ENCODE peak calls at places on chromosome 2, in four cellular contexts. J, B, K and X are unnamed samples. For H3K27me3, the result is how much of the 10 kb centered on the place peaks cover.

GRCh38 chr2:217974389-217975005 is 28.3 kb downstream of the TNS1 start:
- DNase-seq in J (no peak), B (no peak), K (no peak), X (peak)

GRCh38 chr2:144194331-144195071 is 325.4 kb downstream of the ZEB2 start:
- DNase-seq in J (no peak), B (no peak), K (no peak), X (no peak)

GRCh38 chr2:133718688-133719201 is 150.5 kb upstream of the NCKAP5 start:
- DNase-seq in J (no peak), B (no peak), K (no peak), X (no peak)

GRCh38 chr2:46068604-46069003 is 228.6 kb upstream of the EPAS1 start:
- DNase-seq in J (no peak), B (no peak), K (no peak), X (no peak)

GRCh38 chr2:237223208-237223861 is 137.6 kb downstream of the COPS8 start:
- DNase-seq in J (no peak), B (peak), K (peak), X (peak)

GRCh38 chr2:170076189-170076588 is 101.8 kb upstream of the MYO3B start:
- DNase-seq in J (no peak), B (no peak), K (no peak), X (no peak)

GRCh38 chr2:39435974-39436591 is 1.0 kb downstream of the MAP4K3 start:
- DNase-seq in J (no peak), B (no peak), K (no peak), X (peak)

GRCh38 chr2:160387558-160388262 is 105.9 kb downstream of the RBMS1 start:
- DNase-seq in J (no peak), B (peak), K (peak), X (peak)

GRCh38 chr2:96541753-96542152 is 5.2 kb downstream of the ARID5A start:
- DNase-seq in J (no peak), B (no peak), K (peak), X (no peak)

GRCh38 chr2:169348321-169349002 is 13.9 kb downstream of the LRP2 start:
- DNase-seq in J (no peak), B (no peak), K (no peak), X (no peak)

GRCh38 chr2:231387904-231388724 is 7.4 kb upstream of the B3GNT7 start:
- DNase-seq in J (peak), B (no peak), K (peak), X (no peak)

GRCh38 chr2:148022882-148023281 is 2.0 kb downstream of the MBD5 start:
- DNase-seq in J (no peak), B (no peak), K (no peak), X (no peak)
- H3K4me3 ChIP-seq in J (no peak), B (peak), K (no peak), X (no peak)

DNA sequence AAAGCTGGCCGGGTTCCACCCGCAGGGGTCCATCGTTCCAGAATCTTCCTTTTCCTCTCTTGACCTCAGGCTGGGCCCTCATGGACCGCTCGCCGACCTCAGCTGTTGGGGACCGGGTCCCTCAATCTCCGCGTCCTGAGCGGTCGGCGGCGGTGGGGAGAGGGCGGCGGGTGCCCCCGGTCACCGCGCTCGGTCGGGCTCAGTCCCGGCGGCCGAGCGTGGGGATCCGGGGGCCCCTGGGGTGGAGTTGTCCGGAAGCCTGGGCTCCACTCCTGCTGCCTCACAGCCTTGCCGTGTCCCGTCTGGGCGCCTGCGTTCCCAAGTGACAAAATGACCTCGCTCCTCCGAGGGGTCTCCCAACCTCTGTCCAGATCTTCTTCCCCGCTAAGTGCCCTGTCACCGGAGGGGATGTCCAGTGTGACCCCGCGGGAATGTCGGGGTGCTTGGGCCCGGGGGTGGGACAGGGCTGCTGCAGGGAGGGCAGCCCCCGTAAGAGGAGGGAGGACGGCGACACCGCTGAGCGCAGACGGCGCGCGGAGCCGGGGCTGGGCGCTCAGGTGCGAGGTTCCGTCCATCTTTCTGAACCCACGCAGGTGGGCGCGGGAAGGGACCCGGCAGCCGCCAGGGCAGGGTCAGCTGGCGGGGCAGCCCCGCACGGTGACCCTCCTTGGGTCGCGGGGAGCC is 16.0 kb upstream of the E2F6 start:
- DNase-seq in J (peak), B (no peak), K (no peak), X (no peak)
- H3K27me3 ChIP-seq in J (under half), B (under half), K (under half), X (under half)

DNA sequence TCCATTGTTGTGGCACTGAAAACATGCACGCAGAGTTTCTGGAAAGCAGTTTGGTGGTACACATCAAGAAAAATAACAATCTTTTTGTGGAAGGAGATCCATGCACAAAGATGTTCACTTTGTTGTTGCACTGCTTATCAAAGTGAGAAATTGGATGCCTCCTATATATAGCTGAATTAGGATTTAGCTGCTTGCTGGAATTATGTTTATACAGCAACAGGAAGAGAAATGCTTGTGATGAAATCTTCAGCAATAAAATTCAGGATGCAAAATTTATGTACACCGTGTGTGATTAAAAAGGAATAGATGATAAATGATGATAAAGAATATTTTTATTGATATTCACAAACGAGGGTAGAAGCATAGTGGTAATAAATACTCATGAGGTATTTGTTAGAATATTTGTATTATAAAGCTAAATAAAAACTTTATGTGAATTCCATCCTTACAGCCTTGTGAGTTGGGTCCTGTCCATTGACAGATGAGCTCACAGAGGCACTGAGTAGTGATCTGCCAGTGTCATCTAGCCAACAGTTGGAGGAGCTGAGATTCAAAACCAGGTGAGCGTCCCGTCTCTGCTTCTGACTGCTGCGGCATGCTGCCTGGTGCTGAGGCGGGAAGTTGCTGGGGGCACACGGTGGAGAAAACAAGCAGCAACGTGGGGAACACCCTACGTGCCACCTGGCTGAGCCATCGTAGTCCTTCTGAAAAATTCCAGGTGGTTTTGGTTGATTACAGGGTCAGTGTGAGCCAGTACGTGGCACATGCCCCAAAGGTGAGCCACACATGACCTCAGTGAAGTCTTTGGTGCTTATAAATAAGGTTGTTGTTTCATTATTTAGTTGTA is 80.2 kb downstream of the ASAP2 start:
- DNase-seq in J (no peak), B (no peak), K (no peak), X (no peak)
- H3K4me3 ChIP-seq in J (no peak), B (no peak), K (no peak), X (no peak)

GRCh38 chr2:110978871-110979833 is 141.6 kb upstream of the BCL2L11 start:
- DNase-seq in J (no peak), B (no peak), K (no peak), X (no peak)
- H3K27me3 ChIP-seq in J (under half), B (under half), K (under half), X (under half)

GRCh38 chr2:151827564-151828142 is 568 bp downstream of the ARL5A start:
- DNase-seq in J (peak), B (no peak), K (no peak), X (no peak)

GRCh38 chr2:151823651-151824050 is 4.6 kb downstream of the ARL5A start:
- DNase-seq in J (no peak), B (no peak), K (no peak), X (no peak)

GRCh38 chr2:151828143-151828889 is at the start of gene ARL5A:
- DNase-seq in J (peak), B (peak), K (peak), X (peak)

GRCh38 chr2:151826737-151827157 is 1.5 kb downstream of the ARL5A start:
- DNase-seq in J (no peak), B (no peak), K (no peak), X (no peak)

DNA sequence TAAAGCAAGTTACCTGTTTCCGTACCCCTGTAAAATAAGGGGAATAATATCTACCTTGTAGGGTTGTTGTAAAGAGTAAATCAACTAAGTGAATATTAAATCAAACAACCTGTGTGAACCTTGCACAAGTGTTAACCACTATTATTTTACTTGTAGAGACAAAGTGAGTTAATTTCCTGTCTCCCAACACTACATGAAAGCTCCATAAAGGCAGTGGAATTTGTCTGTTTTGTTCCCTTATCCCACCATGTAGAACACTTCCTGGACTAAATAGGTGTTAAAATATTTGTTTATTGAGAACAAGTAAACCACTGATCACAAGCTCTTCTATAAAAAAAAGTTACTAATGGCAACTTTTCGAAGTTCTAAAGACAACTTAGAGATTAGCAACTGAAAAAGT is 3.3 kb downstream of the ARL5A start:
- DNase-seq in J (no peak), B (no peak), K (no peak), X (no peak)
- H3K4me3 ChIP-seq in J (no peak), B (no peak), K (no peak), X (no peak)

GRCh38 chr2:29398384-29399237 is 283.4 kb downstream of the CLIP4 start:
- DNase-seq in J (peak), B (no peak), K (no peak), X (no peak)

GRCh38 chr2:29393676-29394075 is 278.5 kb downstream of the CLIP4 start:
- DNase-seq in J (no peak), B (no peak), K (no peak), X (no peak)

GRCh38 chr2:29397743-29398142 is 282.5 kb downstream of the CLIP4 start:
- DNase-seq in J (no peak), B (no peak), K (no peak), X (no peak)

GRCh38 chr2:29394311-29394710 is 279.1 kb downstream of the CLIP4 start:
- DNase-seq in J (peak), B (no peak), K (no peak), X (no peak)

GRCh38 chr2:29397039-29397438 is 281.8 kb downstream of the CLIP4 start:
- DNase-seq in J (no peak), B (no peak), K (no peak), X (no peak)
- H3K27me3 ChIP-seq in J (under half), B (under half), K (under half), X (under half)